ENCODE peak calls at places on chromosomes 2 and 18, in four cellular contexts. One of them, this sample, is unnamed.

GRCh38 chr2:30860715-30861114 is 53.5 kb upstream of the CAPN13 start:
- DNase-seq in IMR-90: no peak
- DNase-seq in H1: no peak
- DNase-seq in GM12878: no peak
- DNase-seq in this sample: no peak

GRCh38 chr2:120204945-120205670 is 18.1 kb downstream of the TMEM185B start:
- DNase-seq in IMR-90: no peak
- DNase-seq in H1: no peak
- DNase-seq in GM12878: no peak
- DNase-seq in this sample: no peak

GRCh38 chr2:98761267-98761781 is 30.4 kb upstream of the MGAT4A start:
- DNase-seq in IMR-90: no peak
- DNase-seq in H1: no peak
- DNase-seq in GM12878: no peak
- DNase-seq in this sample: no peak

GRCh38 chr2:152532241-152532640 is 185.0 kb downstream of the PRPF40A start:
- DNase-seq in IMR-90: no peak
- DNase-seq in H1: no peak
- DNase-seq in GM12878: no peak
- DNase-seq in this sample: no peak

GRCh38 chr18:36511791-36512352 is 214.4 kb downstream of the FHOD3 start:
- DNase-seq in IMR-90: no peak
- DNase-seq in H1: no peak
- DNase-seq in GM12878: no peak
- DNase-seq in this sample: no peak

GRCh38 chr2:191866675-191867506 is 20.0 kb upstream of the CAVIN2 start:
- DNase-seq in IMR-90: peak; percentile 93
- DNase-seq in H1: no peak
- DNase-seq in GM12878: no peak
- DNase-seq in this sample: peak; percentile 68

GRCh38 chr2:242011516-242011915 is 142.0 kb downstream of the RTP5 start:
- DNase-seq in IMR-90: no peak
- DNase-seq in H1: no peak
- DNase-seq in GM12878: no peak
- DNase-seq in this sample: no peak

GRCh38 chr2:120441744-120442471 is 96.0 kb downstream of the INHBB start:
- DNase-seq in IMR-90: peak; percentile 13
- DNase-seq in H1: peak; percentile 70
- DNase-seq in GM12878: no peak
- DNase-seq in this sample: no peak

GRCh38 chr2:176139170-176139611 is 9.7 kb downstream of the HOXD8 start:
- DNase-seq in IMR-90: no peak
- DNase-seq in H1: peak; percentile 37
- DNase-seq in GM12878: no peak
- DNase-seq in this sample: no peak

GRCh38 chr18:8745355-8746014 is 40.1 kb downstream of the MTCL1 start:
- DNase-seq in IMR-90: peak; percentile 90
- DNase-seq in H1: no peak
- DNase-seq in GM12878: no peak
- DNase-seq in this sample: no peak

GRCh38 chr18:8744656-8745055 is 39.3 kb downstream of the MTCL1 start:
- DNase-seq in IMR-90: peak; percentile 42
- DNase-seq in H1: no peak
- DNase-seq in GM12878: no peak
- DNase-seq in this sample: no peak

GRCh38 chr18:8744038-8744437 is 38.7 kb downstream of the MTCL1 start:
- DNase-seq in IMR-90: no peak
- DNase-seq in H1: no peak
- DNase-seq in GM12878: no peak
- DNase-seq in this sample: no peak

GRCh38 chr18:8742382-8743361 is 37.3 kb downstream of the MTCL1 start:
- DNase-seq in IMR-90: no peak
- DNase-seq in H1: no peak
- DNase-seq in GM12878: no peak
- DNase-seq in this sample: no peak

GRCh38 chr18:8741524-8741923 is 36.2 kb downstream of the MTCL1 start:
- DNase-seq in IMR-90: no peak
- DNase-seq in H1: no peak
- DNase-seq in GM12878: no peak
- DNase-seq in this sample: no peak
- TF ChIP-seq CHD1 in IMR-90: no peak
- TF ChIP-seq CHD1 in H1: no peak
- TF ChIP-seq CHD1 in GM12878: no peak
- TF ChIP-seq CHD1 in this sample: no peak

DNA sequence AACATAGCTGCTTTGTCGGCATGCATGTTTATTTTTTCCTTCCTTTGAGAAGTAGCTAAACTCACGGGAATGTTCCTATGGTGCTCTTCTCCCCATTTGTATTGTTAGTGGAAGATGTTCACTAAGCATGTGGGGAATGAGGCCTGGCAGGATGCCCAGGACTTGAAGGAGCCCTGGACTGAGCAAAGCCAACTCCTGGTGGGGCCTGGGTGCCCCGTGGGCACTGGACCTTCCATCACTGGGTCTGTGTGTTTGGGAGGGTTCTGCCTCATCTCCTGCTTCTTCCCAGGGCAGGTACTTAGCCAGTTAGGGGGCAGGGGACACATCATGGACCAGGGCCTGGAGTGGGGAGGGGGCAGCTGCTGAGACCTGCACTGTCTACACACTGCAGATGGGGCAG is 49.3 kb downstream of the ACAA2 start:
- DNase-seq in IMR-90: peak; percentile 58
- DNase-seq in H1: no peak
- DNase-seq in GM12878: no peak
- DNase-seq in this sample: no peak
- TF ChIP-seq CHD1 in IMR-90: no peak
- TF ChIP-seq CHD1 in H1: no peak
- TF ChIP-seq CHD1 in GM12878: no peak
- TF ChIP-seq CHD1 in this sample: no peak

GRCh38 chr2:164044637-164045036 is 308.8 kb upstream of the FIGN start:
- DNase-seq in IMR-90: no peak
- DNase-seq in H1: no peak
- DNase-seq in GM12878: no peak
- DNase-seq in this sample: no peak
- TF ChIP-seq CHD1 in IMR-90: no peak
- TF ChIP-seq CHD1 in H1: no peak
- TF ChIP-seq CHD1 in GM12878: no peak
- TF ChIP-seq CHD1 in this sample: no peak

GRCh38 chr2:62217421-62217820 is 21.5 kb downstream of the B3GNT2 start:
- DNase-seq in IMR-90: no peak
- DNase-seq in H1: no peak
- DNase-seq in GM12878: no peak
- DNase-seq in this sample: no peak

GRCh38 chr2:62217980-62218379 is 22.1 kb downstream of the B3GNT2 start:
- DNase-seq in IMR-90: peak; percentile 76
- DNase-seq in H1: no peak
- DNase-seq in GM12878: no peak
- DNase-seq in this sample: no peak

GRCh38 chr2:62219407-62220159 is 23.7 kb downstream of the B3GNT2 start:
- DNase-seq in IMR-90: no peak
- DNase-seq in H1: no peak
- DNase-seq in GM12878: no peak
- DNase-seq in this sample: no peak

GRCh38 chr2:62222674-62223073 is 26.8 kb downstream of the B3GNT2 start:
- DNase-seq in IMR-90: no peak
- DNase-seq in H1: peak; percentile 17
- DNase-seq in GM12878: no peak
- DNase-seq in this sample: no peak

DNA sequence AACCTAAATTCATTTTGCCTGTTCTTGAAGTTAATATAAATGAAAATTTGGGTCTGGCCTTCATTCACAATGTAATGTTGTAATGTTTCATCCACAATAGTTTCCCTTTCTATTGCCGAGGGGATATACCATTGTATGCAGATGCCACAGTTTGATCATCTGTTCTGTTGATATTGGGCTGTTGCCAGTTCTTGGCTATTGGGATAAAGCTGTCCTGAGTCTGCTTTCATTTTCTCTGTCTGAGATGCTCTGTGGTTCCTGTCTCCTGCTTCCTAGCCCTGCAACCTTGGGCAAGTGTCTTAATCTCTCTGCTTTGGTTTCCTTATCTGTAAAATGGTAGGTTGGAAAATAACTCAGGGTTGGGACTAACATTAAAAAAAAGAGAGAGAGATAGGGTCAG is 25.2 kb downstream of the B3GNT2 start:
- DNase-seq in IMR-90: peak; percentile 30
- DNase-seq in H1: no peak
- DNase-seq in GM12878: no peak
- DNase-seq in this sample: no peak
- TF ChIP-seq CHD1 in IMR-90: no peak
- TF ChIP-seq CHD1 in H1: no peak
- TF ChIP-seq CHD1 in GM12878: no peak
- TF ChIP-seq CHD1 in this sample: no peak

DNA sequence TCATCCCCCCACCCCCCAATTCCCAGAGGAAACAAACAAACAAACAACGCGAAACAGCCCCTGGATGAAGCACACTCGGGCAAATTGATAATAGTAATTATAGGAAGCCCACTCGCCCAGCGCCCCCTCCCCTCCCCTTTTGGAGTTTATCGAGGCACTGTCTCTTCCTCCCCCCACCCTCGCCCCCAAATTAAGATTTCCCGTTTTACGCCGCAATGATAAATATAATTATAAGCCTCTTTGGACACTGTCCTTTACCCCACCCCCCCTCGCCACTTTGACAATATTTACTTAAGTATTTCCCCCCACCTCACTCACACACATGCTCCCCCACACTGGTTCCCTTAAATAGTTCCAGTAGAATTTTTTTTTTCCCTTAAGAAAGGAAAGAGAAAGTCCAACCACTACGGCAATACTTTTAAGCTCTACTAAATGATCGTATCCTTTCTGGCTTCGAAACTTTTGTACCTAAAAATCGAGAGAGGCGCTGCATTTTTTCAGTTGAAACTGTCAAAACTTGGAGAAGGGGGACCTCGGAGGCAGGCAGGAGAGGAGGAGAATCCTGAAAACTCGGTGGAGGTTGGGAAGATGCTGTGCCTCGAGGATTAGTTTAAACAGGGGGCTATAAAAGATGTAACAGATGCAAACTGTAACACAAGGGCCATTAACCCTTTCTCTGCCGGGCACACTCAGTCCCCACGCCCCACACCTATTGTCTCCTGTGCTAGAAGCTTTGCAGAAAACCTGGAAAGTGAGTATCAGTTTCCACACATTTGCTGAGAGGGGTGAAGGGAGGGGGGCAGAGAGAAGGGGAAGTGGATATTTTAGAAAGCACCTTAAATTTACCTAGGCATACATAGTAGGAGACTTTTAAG is 1.9 kb downstream of the ZEB2 start:
- DNase-seq in IMR-90: no peak
- DNase-seq in H1: no peak
- DNase-seq in GM12878: no peak
- DNase-seq in this sample: no peak
- TF ChIP-seq CHD1 in IMR-90: no peak
- TF ChIP-seq CHD1 in H1: no peak
- TF ChIP-seq CHD1 in GM12878: no peak
- TF ChIP-seq CHD1 in this sample: peak; percentile 73

DNA sequence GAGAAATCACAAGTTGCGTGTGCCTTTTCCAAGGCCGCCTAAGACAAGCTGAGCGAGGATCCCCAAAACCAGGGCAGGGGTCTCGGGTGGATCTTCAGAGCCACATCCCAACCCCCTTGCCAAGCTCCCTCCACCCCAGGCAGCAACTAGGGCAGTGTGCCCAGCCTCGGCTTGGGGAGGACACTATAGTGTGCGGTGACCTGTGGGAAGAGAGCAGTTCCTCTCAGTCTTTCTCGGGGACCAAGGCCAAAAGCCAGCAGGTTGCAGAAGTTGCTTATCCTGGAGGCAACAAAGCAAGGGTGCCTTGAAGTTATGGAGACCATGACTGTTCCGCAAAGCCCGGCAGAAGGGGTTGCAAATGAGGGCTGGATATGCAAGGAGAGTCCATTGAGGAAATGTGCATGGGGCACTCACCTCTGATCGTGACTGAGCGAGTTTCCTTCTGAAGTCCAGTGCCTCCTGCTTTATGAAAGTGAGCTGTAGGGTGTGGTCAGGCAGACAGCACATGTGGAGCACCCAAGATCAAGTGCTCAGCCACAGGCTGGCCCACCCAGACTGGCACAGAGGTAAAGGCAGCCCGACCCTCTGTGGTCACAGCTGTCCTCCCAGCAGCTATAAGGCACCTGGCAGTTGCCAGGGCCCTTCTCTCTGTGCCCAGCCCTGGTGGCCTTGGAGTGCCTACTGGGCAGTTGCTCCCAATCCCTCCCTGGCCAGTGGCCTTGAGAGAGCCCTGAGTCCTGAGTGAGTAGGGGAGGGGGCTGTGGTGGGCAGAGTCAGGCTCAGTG is 260.5 kb downstream of the ATAD2B start:
- DNase-seq in IMR-90: no peak
- DNase-seq in H1: no peak
- DNase-seq in GM12878: no peak
- DNase-seq in this sample: no peak
- TF ChIP-seq CHD1 in IMR-90: no peak
- TF ChIP-seq CHD1 in H1: no peak
- TF ChIP-seq CHD1 in GM12878: no peak
- TF ChIP-seq CHD1 in this sample: no peak

DNA sequence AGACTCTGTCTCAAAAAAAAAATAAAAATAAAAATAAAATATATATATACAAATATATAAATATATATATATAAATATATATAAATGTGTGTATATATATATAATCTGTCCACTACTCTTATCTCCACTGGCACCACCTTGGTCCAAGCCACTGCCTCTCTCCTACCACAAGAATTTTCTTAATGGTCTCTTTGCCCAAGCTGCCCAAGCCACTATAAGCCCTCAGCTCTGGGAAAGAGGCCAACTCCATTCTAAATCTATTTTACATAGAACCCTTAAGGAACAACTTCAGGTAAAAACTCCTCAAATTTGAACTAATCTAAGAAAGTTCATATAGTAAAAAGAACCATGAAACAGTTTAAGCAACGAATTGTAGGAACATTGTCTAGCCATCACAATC is 45.6 kb upstream of the GREB1L start:
- DNase-seq in IMR-90: no peak
- DNase-seq in H1: no peak
- DNase-seq in GM12878: no peak
- DNase-seq in this sample: no peak
- TF ChIP-seq CHD1 in IMR-90: no peak
- TF ChIP-seq CHD1 in H1: no peak
- TF ChIP-seq CHD1 in GM12878: no peak
- TF ChIP-seq CHD1 in this sample: no peak

GRCh38 chr2:233013027-233013461 is at the start of gene NGEF:
- DNase-seq in IMR-90: no peak
- DNase-seq in H1: no peak
- DNase-seq in GM12878: no peak
- DNase-seq in this sample: no peak
- TF ChIP-seq CHD1 in IMR-90: no peak
- TF ChIP-seq CHD1 in H1: no peak
- TF ChIP-seq CHD1 in GM12878: no peak
- TF ChIP-seq CHD1 in this sample: no peak

This sample was measured in K562.